ENCODE peak calls at places on chromosome 14, in four cellular contexts. Y, E, Q and F are unnamed samples.

GRCh38 chr14:58092231-58092630 is 59.8 kb downstream of the ARMH4 start:
- DNase-seq in Y (no peak), E (no peak), Q (no peak), F (no peak)

GRCh38 chr14:101215936-101216335 is 312.4 kb upstream of the RTL1 start:
- DNase-seq in Y (peak; percentile 5), E (peak; percentile 58), Q (peak; percentile 20), F (no peak)

GRCh38 chr14:68549966-68550705 is 242.7 kb downstream of the ZFP36L1 start:
- DNase-seq in Y (no peak), E (no peak), Q (no peak), F (no peak)

GRCh38 chr14:52974406-52974805 is 23.6 kb upstream of the FERMT2 start:
- DNase-seq in Y (no peak), E (no peak), Q (no peak), F (no peak)

GRCh38 chr14:60515244-60515695 is 6.3 kb downstream of the SIX6 start:
- DNase-seq in Y (no peak), E (no peak), Q (peak; percentile 62), F (no peak)

GRCh38 chr14:37122919-37123639 is 49.3 kb downstream of the SLC25A21 start:
- DNase-seq in Y (no peak), E (no peak), Q (no peak), F (no peak)

GRCh38 chr14:100406505-100407131 is 83.5 kb downstream of the SLC25A47 start:
- DNase-seq in Y (no peak), E (no peak), Q (peak; percentile 59), F (peak; percentile 65)

GRCh38 chr14:102295301-102295700 is 9.7 kb downstream of the MOK start:
- DNase-seq in Y (no peak), E (no peak), Q (no peak), F (no peak)

GRCh38 chr14:102819176-102819628 is 42.0 kb downstream of the TRAF3 start:
- DNase-seq in Y (no peak), E (no peak), Q (no peak), F (no peak)

GRCh38 chr14:99667821-99668220 is 16.3 kb upstream of the CYP46A1 start:
- DNase-seq in Y (no peak), E (no peak), Q (no peak), F (no peak)

GRCh38 chr14:22976620-22977433 is 5.5 kb downstream of the AJUBA start:
- DNase-seq in Y (no peak), E (no peak), Q (no peak), F (no peak)

GRCh38 chr14:24670594-24670993 is 36.6 kb upstream of the GZMB start:
- DNase-seq in Y (no peak), E (no peak), Q (no peak), F (no peak)

GRCh38 chr14:68539311-68539737 is 253.5 kb downstream of the ZFP36L1 start:
- DNase-seq in Y (no peak), E (no peak), Q (peak; percentile 74), F (no peak)

GRCh38 chr14:89207925-89208328 is 209.1 kb downstream of the FOXN3 start:
- DNase-seq in Y (no peak), E (no peak), Q (no peak), F (no peak)

GRCh38 chr14:104935955-104936354 is 11.3 kb downstream of the PLD4 start:
- DNase-seq in Y (no peak), E (no peak), Q (no peak), F (no peak)

GRCh38 chr14:99626041-99626648 is 18.8 kb upstream of the HHIPL1 start:
- DNase-seq in Y (no peak), E (no peak), Q (no peak), F (no peak)

GRCh38 chr14:62657376-62657775 is 387.9 kb downstream of the KCNH5 start:
- DNase-seq in Y (no peak), E (no peak), Q (no peak), F (no peak)

DNA sequence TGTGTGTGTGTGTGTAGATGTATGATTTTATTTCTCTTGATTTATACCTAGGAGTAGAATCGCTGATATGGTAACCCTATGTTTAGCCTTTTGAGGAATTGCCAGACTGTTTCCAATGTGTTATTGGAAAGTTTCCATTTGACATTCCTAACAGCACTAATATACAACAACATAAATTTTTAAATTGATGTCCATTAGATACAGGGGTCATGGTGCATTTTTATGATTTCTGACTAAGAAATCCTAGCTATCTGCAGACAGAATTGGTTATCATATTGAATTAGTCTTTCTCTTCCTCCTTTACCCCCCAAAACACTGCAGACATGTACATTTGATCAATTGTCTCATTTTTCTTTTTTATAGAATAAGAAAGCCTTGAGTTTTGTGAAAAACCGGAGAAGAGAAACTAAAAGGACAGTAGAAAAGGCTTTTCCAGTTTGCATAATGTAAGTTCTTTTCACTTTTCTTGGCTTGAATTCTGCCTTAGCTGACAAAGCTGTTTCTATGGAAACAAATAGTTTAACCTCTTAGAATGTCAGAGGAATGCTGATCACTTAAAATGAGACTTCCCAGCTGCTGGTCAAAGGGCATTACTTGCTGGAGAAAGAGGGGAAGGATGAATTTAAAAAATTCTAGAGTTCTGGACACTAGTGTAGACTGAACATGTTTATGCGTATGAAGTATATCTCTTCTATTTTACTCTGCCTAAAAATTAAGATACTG is 28.3 kb downstream of the PALS1 start:
- DNase-seq in Y (no peak), E (no peak), Q (no peak), F (no peak)
- H3K4me3 ChIP-seq in Y (peak overlapping the region; percentile 39), E (peak overlapping the region; percentile 47), Q (no peak overlapping the region), F (no peak overlapping the region)

DNA sequence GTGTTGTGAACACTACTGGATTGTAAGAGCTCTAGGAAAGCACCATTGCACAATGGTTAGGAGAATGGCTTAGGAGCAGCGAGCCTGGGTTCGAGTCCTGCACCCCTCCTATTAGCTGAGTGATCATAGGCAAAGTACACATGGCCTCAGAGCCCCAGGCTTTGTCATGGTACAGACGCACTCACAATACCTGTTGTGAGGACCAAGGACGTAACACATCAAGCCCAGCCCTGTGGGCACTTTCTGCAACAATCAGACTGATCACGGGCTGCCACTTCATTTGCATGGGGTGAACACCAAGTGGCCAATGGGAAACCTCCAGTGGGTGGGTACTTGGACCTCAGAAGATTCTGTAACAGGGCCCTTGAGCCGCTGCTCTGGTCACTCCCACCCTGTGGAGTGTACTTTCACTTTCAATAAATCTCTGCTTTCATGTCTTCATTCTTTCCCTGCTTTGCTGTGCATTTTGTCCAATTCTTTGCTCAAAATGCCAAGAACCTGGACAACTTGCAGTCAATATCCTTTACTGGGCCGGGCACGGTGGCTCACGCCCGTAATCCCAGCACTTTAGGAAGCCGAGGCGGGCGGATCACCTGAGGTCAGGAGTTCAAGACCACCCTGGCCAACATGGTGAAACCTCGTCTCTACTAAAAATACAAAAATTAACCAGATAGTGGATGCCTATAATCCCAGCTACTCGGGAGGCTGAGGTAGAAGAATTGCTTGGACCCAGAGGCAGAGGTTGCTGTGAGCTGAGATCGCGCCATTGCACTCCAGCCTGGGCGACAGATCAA is 28.2 kb downstream of the GLRX5 start:
- DNase-seq in Y (no peak), E (no peak), Q (no peak), F (no peak)
- H3K4me3 ChIP-seq in Y (peak overlapping the region; percentile 21), E (peak overlapping the region; percentile 61), Q (peak overlapping the region; percentile 11), F (no peak overlapping the region)

GRCh38 chr14:21263284-21264024 is 5.8 kb downstream of the HNRNPC start:
- DNase-seq in Y (no peak), E (no peak), Q (no peak), F (no peak)
- H3K4me3 ChIP-seq in Y (no peak overlapping the region), E (peak overlapping the region; percentile 38), Q (peak overlapping the region; percentile 28), F (no peak overlapping the region)

GRCh38 chr14:92668266-92668973 is 80.0 kb downstream of the LGMN start:
- DNase-seq in Y (no peak), E (no peak), Q (no peak), F (no peak)

GRCh38 chr14:92673601-92674000 is 74.8 kb downstream of the LGMN start:
- DNase-seq in Y (no peak), E (no peak), Q (no peak), F (peak; percentile 3)

GRCh38 chr14:92666251-92666650 is 82.2 kb downstream of the LGMN start:
- DNase-seq in Y (no peak), E (no peak), Q (no peak), F (no peak)

GRCh38 chr14:92670967-92671366 is 77.5 kb downstream of the LGMN start:
- DNase-seq in Y (no peak), E (no peak), Q (no peak), F (no peak)

GRCh38 chr14:92670177-92670576 is 78.2 kb downstream of the LGMN start:
- DNase-seq in Y (no peak), E (no peak), Q (no peak), F (no peak)
- H3K4me3 ChIP-seq in Y (no peak overlapping the region), E (no peak overlapping the region), Q (no peak overlapping the region), F (no peak overlapping the region)

GRCh38 chr14:38255408-38255672 is 553 bp downstream of the CLEC14A start:
- DNase-seq in Y (peak; percentile 23), E (no peak), Q (peak; percentile 53), F (no peak)

GRCh38 chr14:38254565-38255407 is 1.1 kb downstream of the CLEC14A start:
- DNase-seq in Y (peak; percentile 19), E (no peak), Q (peak; percentile 62), F (no peak)

GRCh38 chr14:38255673-38256357 is at the start of gene CLEC14A:
- DNase-seq in Y (peak; percentile 90), E (peak; percentile 73), Q (peak; percentile 89), F (no peak)

GRCh38 chr14:38257500-38257899 is 1.6 kb upstream of the CLEC14A start:
- DNase-seq in Y (no peak), E (no peak), Q (no peak), F (no peak)

DNA sequence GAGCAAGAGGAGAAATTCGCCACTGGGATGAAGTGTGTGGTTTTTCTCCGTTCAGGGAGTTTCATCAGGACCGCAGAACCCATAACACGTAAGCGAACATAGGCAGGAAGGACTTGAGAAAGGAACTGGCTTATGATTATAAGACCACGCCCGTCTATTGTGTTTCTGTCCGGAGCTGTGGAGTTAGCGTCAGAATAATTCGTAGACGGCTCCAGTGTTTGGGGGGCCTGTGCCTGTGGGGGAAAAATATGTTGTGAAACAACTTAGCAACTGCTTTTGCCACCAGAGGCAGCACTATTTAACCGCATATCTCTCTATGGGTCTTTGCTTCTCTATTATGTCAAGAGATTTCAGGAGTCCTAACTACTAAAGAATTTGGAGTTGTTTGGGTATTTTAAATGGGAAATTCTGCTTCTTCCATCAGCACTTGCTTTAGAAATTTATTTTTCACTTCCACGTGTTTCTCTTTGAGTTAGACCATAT is 506 bp upstream of the CLEC14A start:
- DNase-seq in Y (no peak), E (no peak), Q (no peak), F (no peak)
- H3K4me3 ChIP-seq in Y (peak overlapping the region; percentile 79), E (peak overlapping the region; percentile 74), Q (peak overlapping the region; percentile 69), F (no peak overlapping the region)

DNA sequence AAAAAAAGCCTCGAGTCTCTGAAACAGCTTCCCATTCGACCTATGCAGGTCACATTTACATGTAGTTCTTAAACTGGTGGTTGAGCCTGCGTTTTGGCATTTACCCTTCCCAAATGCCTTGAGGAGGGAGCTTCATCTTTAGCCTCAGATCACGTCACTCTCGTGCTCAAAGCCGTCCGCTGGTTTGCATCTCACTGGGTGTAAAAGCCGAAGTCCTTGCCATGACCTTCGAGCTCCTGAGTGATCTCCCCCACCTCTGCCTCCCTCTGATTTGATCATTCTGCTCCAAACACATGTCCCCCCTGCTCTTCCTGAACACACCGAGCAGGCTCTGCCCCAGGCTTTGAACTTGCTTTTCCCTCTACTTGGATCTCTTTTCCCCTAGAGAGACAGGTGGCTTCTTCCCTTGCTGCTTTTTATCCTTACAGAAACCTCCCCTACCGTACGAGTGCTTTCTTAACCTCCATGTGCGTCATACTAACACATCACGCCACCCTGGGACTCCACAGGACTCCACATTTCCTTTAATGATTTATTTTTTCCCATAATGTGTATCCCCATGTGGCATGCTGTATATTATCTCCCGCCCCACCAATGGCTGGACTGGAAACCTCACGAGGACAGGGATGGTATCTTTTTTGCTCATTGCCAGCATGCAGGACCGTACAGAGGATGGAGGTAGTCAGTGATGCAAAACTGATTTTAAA is 610.7 kb downstream of the VRK1 start:
- DNase-seq in Y (no peak), E (no peak), Q (no peak), F (no peak)
- H3K4me3 ChIP-seq in Y (no peak overlapping the region), E (no peak overlapping the region), Q (no peak overlapping the region), F (no peak overlapping the region)